ENCODE peak calls at places on chromosomes 12 and 14, in seven cellular contexts. R is lower lobe of right lung, H is esophagus squamous epithelium, N is neuronal stem cell, D is upper lobe of left lung, P is PC-9, B is left lung. A is an unnamed sample. For H3K27me3 and H3K36me3, the result is how much of the 10 kb centered on the place peaks cover.

GRCh38 chr14:77376380-77376770 is 519 bp downstream of the TMED8 start:
- DNase-seq in P (no peak), H (no peak), R (peak), D (peak), N (peak), B (peak), A (peak)

GRCh38 chr14:94478420-94478819 is 2.4 kb upstream of the SERPINA9 start:
- DNase-seq in B (no peak), D (no peak), R (no peak), H (no peak), P (no peak), N (no peak), A (no peak)

GRCh38 chr12:119669744-119670472 is 2.0 kb downstream of the PRKAB1 start:
- DNase-seq in D (peak), H (no peak), P (no peak), R (peak), B (peak), N (no peak), A (no peak)

GRCh38 chr14:65791551-65791981 is 379.0 kb downstream of the FUT8 start:
- DNase-seq in P (peak), B (no peak), N (no peak), D (no peak), R (no peak), H (peak), A (peak)

GRCh38 chr14:35959835-35960234 is 133.7 kb downstream of the BRMS1L start:
- DNase-seq in B (no peak), H (no peak), R (no peak), D (no peak), P (no peak), N (no peak), A (no peak)

GRCh38 chr12:113942209-113942608 is 23.9 kb downstream of the RBM19 start:
- DNase-seq in H (no peak), B (no peak), N (no peak), P (no peak), D (no peak), R (no peak), A (no peak)

GRCh38 chr12:50185975-50186663 is 18.9 kb upstream of the CERS5 start:
- DNase-seq in N (no peak), D (no peak), H (no peak), R (no peak), B (no peak), P (no peak), A (no peak)

GRCh38 chr12:94374124-94374523 is 85.5 kb downstream of the CEP83 start:
- DNase-seq in P (no peak), D (no peak), N (no peak), H (no peak), R (no peak), B (no peak), A (no peak)

GRCh38 chr14:105203057-105203494 is 22.0 kb upstream of the NUDT14 start:
- DNase-seq in B (peak), H (no peak), N (peak), P (peak), R (peak), D (peak), A (peak)

GRCh38 chr14:92844220-92844619 is 50.1 kb downstream of the GOLGA5 start:
- DNase-seq in R (no peak), P (no peak), B (no peak), H (no peak), D (no peak), N (no peak), A (no peak)

GRCh38 chr12:21526721-21527345 is 737 bp downstream of the SPX start:
- DNase-seq in H (no peak), N (no peak), R (no peak), P (no peak), B (no peak), D (no peak), A (peak)
- H3K27me3 ChIP-seq in H (under half), N (under half), R (under half), P (under half), B (under half), D (under half), A (under half)

GRCh38 chr12:21942377-21942703 is 1.1 kb upstream of the ABCC9 start:
- DNase-seq in H (no peak), D (no peak), R (peak), N (no peak), P (no peak), B (no peak), A (no peak)
- H3K4me3 ChIP-seq in H (peak), D (no peak), R (peak), N (no peak), P (no peak), B (peak), A (peak)

DNA sequence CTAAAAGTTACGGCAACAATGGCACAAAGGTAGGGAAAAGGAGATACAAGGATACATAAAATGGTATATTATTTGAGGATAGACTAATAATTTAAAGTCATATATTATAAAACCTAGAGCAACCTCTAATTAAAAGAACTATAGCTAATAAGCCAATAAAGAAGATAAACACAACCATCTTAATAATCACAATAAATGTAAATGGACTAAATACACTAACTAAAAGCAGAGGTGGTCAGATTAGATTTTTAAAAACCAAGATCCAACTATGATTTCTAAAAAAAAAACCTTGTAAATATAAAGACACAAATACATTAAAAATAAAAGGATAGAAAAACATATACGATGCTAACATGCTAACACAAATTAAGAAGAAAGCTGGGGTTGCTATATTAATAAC is 10.7 kb upstream of the LLPH start:
- DNase-seq in P (no peak), H (no peak), N (no peak), R (no peak), B (no peak), D (no peak), A (no peak)
- H3K36me3 ChIP-seq in P (under half), H (under half), N (under half), R (half or more), B (half or more), D (half or more), A (under half)

DNA sequence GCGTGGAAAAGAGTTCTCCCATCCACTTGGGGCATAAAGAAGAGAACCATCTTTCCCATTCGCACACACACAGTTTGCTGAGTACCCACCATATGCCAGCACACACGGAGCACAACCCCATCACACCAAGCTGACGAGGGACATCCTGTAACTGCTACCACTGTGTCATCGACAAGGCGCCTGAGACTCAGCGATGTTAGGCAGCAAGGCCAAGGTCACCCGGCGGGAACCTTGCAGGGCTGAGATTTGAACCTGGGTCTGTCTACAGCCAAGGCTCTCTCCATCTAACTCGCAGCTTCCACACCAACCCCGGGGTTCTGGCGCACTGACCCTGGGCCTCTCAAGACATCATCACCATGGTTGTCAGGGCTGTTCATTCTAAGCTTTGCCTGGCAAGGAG is 60.0 kb downstream of the CCDC85C start:
- DNase-seq in H (no peak), B (no peak), P (no peak), R (no peak), N (no peak), D (no peak), A (no peak)
- H3K27me3 ChIP-seq in H (under half), B (under half), P (under half), R (under half), N (under half), D (under half), A (under half)

DNA sequence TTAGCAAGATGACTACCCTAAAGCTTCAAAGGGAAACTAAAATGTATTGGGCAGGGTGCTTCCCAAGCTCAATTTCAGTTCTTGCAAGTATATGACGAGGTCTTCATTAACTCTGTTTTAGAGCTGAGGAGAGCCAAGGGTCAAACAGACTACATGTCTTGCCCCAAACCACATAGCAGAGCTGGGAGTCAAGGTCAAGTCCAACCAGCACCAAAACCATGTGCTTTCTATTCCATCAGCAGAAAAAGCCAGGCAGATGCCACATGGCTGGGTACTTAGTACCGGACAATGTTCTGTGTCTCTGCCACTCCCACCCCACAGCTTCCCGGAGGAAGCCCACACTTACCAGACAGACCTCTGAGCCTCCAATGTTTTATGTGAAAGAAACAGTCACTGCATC is 17.6 kb downstream of the NID2 start:
- DNase-seq in H (no peak), P (no peak), N (no peak), R (no peak), B (no peak), D (no peak), A (no peak)
- H3K4me3 ChIP-seq in H (no peak), P (no peak), N (no peak), R (no peak), B (no peak), D (no peak), A (no peak)

DNA sequence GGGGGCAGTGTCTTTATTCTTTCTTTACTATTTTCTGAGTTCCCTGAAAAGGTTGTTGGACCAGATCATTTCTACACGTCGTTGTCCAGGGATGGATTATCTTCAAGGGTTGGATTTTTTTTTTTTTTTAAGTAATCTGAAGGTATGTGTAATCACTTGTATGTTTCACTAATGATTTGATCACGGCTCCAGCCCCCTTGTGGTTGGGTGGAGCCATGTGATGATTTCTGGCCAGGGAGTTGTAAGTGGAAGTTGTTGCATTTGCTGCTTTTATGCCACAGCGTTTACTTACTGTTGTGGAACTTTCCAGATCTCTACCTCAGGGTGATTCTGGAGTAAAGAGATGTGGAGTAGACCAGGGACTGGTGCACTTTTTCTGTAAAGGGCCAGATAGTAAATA is 390.3 kb downstream of the AACS start:
- DNase-seq in D (no peak), H (no peak), N (no peak), R (no peak), P (no peak), B (no peak), A (peak)
- H3K36me3 ChIP-seq in D (under half), H (under half), N (under half), R (under half), P (under half), B (under half), A (under half)

GRCh38 chr12:132222096-132222807 is 78.0 kb downstream of the NOC4L start:
- DNase-seq in D (no peak), N (peak), H (no peak), B (no peak), P (peak), R (peak), A (no peak)
- H3K27me3 ChIP-seq in D (under half), N (under half), H (under half), B (under half), P (under half), R (under half), A (under half)

GRCh38 chr12:30753233-30753632 is 1.5 kb downstream of the CAPRIN2 start:
- DNase-seq in B (no peak), N (peak), D (no peak), H (no peak), P (no peak), R (no peak), A (peak)
- H3K4me3 ChIP-seq in B (no peak), N (peak), D (no peak), H (no peak), P (peak), R (no peak), A (peak)

DNA sequence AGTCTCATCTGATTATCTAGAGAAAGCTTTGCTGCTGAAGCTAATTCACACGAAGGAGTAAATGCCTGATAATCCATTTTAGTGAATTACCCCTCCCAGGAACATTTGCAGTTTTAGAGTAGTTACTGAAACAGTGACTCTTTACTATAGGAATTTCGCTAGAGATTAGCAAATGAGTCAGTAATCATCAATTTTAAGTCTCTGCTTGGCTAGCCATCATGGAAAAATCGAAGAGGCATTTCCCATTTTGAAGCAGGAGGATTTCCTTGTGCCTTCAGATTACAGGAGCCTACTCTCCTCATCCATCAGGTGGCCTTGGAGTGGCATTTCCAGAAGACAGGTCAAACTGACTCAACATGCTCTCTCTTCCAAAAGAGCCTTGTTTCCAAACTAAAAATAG is 154.5 kb downstream of the EGLN3 start:
- DNase-seq in P (no peak), N (no peak), D (no peak), H (no peak), B (no peak), R (no peak), A (no peak)
- H3K36me3 ChIP-seq in P (under half), N (under half), D (under half), H (under half), B (under half), R (under half), A (under half)

A was measured in H7.